ENCODE peak calls at places on chromosomes 6 and 20, in five cellular contexts. W is H9, F is trophoblast cell, B is mesenchymal stem cell, N is H1. P is an unnamed sample.
A peak's percentile ranks its signal among the peaks of the same experiment; 100 is the strongest.

GRCh38 chr6:137363805-137364138 is 130.4 kb downstream of the OLIG3 start:
- DNase-seq in N (no peak), B (no peak), F (no peak), W (no peak), P (no peak)

GRCh38 chr6:97175806-97176205 is 107.2 kb downstream of the MMS22L start:
- DNase-seq in W (no peak), N (no peak), F (no peak), B (no peak), P (no peak)

GRCh38 chr6:143058987-143059386 is 1.7 kb upstream of the AIG1 start:
- DNase-seq in B (no peak), W (no peak), F (no peak), N (no peak), P (no peak)

GRCh38 chr6:99016355-99016754 is 68.6 kb upstream of the FBXL4 start:
- DNase-seq in N (no peak), F (no peak), W (no peak), B (peak; percentile 66), P (no peak)

GRCh38 chr20:1171461-1172093 is 13.2 kb downstream of the TMEM74B start:
- DNase-seq in F (peak; percentile 60), W (peak; percentile 77), B (peak; percentile 33), N (no peak), P (peak; percentile 64)

GRCh38 chr6:129498950-129499870 is 210.8 kb downstream of the ARHGAP18 start:
- DNase-seq in B (peak; percentile 70), W (no peak), F (peak; percentile 90), N (no peak), P (peak; percentile 62)

GRCh38 chr6:90285611-90286381 is 10.8 kb downstream of the BACH2 start:
- DNase-seq in N (no peak), F (peak; percentile 94), B (peak; percentile 96), W (peak; percentile 86), P (no peak)

GRCh38 chr6:17883665-17884500 is 103.6 kb downstream of the KIF13A start:
- DNase-seq in W (no peak), F (no peak), N (no peak), B (no peak), P (no peak)

GRCh38 chr6:1610497-1611321 is 994 bp downstream of the FOXC1 start:
- DNase-seq in W (no peak), F (peak; percentile 42), N (no peak), B (no peak), P (no peak)

GRCh38 chr6:17331238-17331637 is 50.1 kb downstream of the RBM24 start:
- DNase-seq in B (no peak), N (no peak), F (no peak), W (no peak), P (no peak)

GRCh38 chr20:22691369-22692118 is 107.2 kb upstream of the FOXA2 start:
- DNase-seq in N (peak; percentile 58), W (peak; percentile 84), F (peak; percentile 84), B (peak; percentile 70), P (peak; percentile 72)

GRCh38 chr20:12670292-12670691 is 338.5 kb upstream of the SPTLC3 start:
- DNase-seq in N (no peak), B (no peak), F (no peak), W (no peak), P (no peak)

GRCh38 chr20:10540636-10541493 is 105.8 kb downstream of the SLX4IP start:
- DNase-seq in F (peak; percentile 88), W (no peak), B (peak; percentile 94), N (no peak), P (no peak)

GRCh38 chr6:105259912-105260889 is 80.4 kb upstream of the POPDC3 start:
- DNase-seq in F (no peak), W (no peak), N (no peak), B (no peak), P (peak; percentile 36)

GRCh38 chr20:20972490-20972889 is 133.7 kb downstream of the LINC00237 start:
- DNase-seq in W (no peak), B (no peak), N (no peak), F (no peak), P (no peak)

GRCh38 chr6:106512048-106512957 is 117.0 kb downstream of the RTN4IP1 start:
- DNase-seq in F (peak; percentile 55), B (peak; percentile 78), N (no peak), W (peak; percentile 55), P (peak; percentile 36)

GRCh38 chr6:126170875-126171489 is 168.9 kb upstream of the CENPW start:
- DNase-seq in B (peak; percentile 34), F (peak; percentile 59), W (no peak), N (no peak), P (no peak)

GRCh38 chr6:28643017-28643740 is 117.5 kb downstream of the GPX5 start:
- DNase-seq in N (peak; percentile 70), F (peak; percentile 66), B (peak; percentile 74), W (peak; percentile 73), P (no peak)

GRCh38 chr6:137738197-137738596 is 128.9 kb upstream of the TNFAIP3 start:
- DNase-seq in B (peak; percentile 86), N (no peak), F (peak; percentile 80), W (no peak), P (no peak)

GRCh38 chr6:169654590-169655391 is 47.0 kb downstream of the WDR27 start:
- DNase-seq in B (no peak), F (peak; percentile 23), W (no peak), N (no peak), P (no peak)

GRCh38 chr6:44332585-44332984 is 9.9 kb upstream of the SPATS1 start:
- DNase-seq in F (no peak), W (no peak), N (no peak), B (peak; percentile 26), P (no peak)

GRCh38 chr6:111428803-111429202 is 54.2 kb downstream of the REV3L start:
- DNase-seq in B (no peak), W (no peak), F (no peak), N (no peak), P (no peak)

GRCh38 chr20:49344975-49345374 is 67.1 kb upstream of the ZNFX1 start:
- DNase-seq in N (no peak), B (peak; percentile 74), W (no peak), F (peak; percentile 7), P (no peak)

GRCh38 chr20:38601216-38602184 is at the start of gene ARHGAP40:
- DNase-seq in F (peak; percentile 45), B (no peak), W (peak; percentile 72), N (no peak), P (no peak)

GRCh38 chr6:87198496-87198895 is 43.1 kb downstream of the ZNF292 start:
- DNase-seq in B (no peak), N (no peak), W (no peak), F (no peak), P (no peak)

GRCh38 chr20:40683221-40683893 is 5.7 kb downstream of the MAFB start:
- DNase-seq in W (peak; percentile 47), F (peak; percentile 21), N (no peak), B (peak; percentile 88), P (peak; percentile 37)

GRCh38 chr6:43702522-43703440 is 15.2 kb upstream of the MRPS18A start:
- DNase-seq in W (peak; percentile 97), N (peak; percentile 91), B (peak; percentile 94), F (peak; percentile 83), P (peak; percentile 95)

GRCh38 chr6:33857301-33858052 is 53.7 kb upstream of the MLN start:
- DNase-seq in B (no peak), N (no peak), W (no peak), F (no peak), P (no peak)

GRCh38 chr6:107491791-107492674 is 2.1 kb downstream of the SOBP start:
- DNase-seq in B (peak; percentile 16), F (no peak), W (no peak), N (no peak), P (no peak)

GRCh38 chr6:97068211-97068610 is 143.7 kb downstream of the KLHL32 start:
- DNase-seq in N (no peak), W (no peak), F (peak; percentile 58), B (peak; percentile 34), P (peak; percentile 11)

GRCh38 chr6:163806761-163807499 is 392.4 kb downstream of the QKI start:
- DNase-seq in B (no peak), W (peak; percentile 33), F (no peak), N (no peak), P (no peak)

GRCh38 chr20:44728835-44729342 is 13.7 kb downstream of the CCN5 start:
- DNase-seq in W (peak; percentile 71), N (no peak), F (no peak), B (peak; percentile 61), P (no peak)

GRCh38 chr20:2101057-2101934 is at the start of gene STK35:
- DNase-seq in F (peak; percentile 73), B (no peak), W (peak; percentile 72), N (no peak), P (no peak)

GRCh38 chr20:57531986-57532566 is 7.1 kb upstream of the CTCFL start:
- DNase-seq in N (no peak), W (no peak), F (no peak), B (no peak), P (no peak)
- H2BK12ac ChIP-seq in N (no peak overlapping the region), W (no peak overlapping the region), F (no peak overlapping the region), B (no peak overlapping the region), P (no peak overlapping the region)

GRCh38 chr20:62605996-62606395 is 36.3 kb upstream of the SLCO4A1 start:
- DNase-seq in B (no peak), W (no peak), F (no peak), N (no peak), P (no peak)
- H2BK12ac ChIP-seq in B (no peak overlapping the region), W (no peak overlapping the region), F (no peak overlapping the region), N (peak overlapping the region; percentile 60), P (no peak overlapping the region)

DNA sequence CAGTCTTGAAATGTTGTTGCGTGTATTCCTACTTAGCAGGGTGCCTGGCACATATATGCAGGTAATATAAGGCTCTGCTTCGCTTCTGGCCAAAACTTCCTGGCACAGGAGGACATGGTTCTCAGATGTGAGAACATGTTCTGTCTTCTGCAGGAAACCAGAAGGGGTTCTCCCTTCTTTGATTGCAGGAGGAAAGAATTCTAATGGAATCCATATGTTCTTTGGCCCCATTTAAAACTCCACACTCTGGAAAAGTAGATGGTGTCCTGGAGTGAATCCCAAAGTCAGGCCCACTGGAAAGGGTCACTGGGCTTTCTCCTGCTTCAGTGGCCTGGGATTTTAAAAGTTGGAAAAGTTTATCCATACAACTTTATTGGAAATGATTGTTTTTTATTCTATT is 16.4 kb upstream of the CYP24A1 start:
- DNase-seq in N (no peak), F (no peak), W (no peak), B (no peak), P (no peak)
- H2BK12ac ChIP-seq in N (no peak overlapping the region), F (no peak overlapping the region), W (no peak overlapping the region), B (no peak overlapping the region), P (no peak overlapping the region)

GRCh38 chr20:47805951-47806350 is 20.7 kb upstream of the SULF2 start:
- DNase-seq in F (no peak), N (no peak), W (peak; percentile 43), B (no peak), P (no peak)

GRCh38 chr20:47810686-47811347 is 25.5 kb upstream of the SULF2 start:
- DNase-seq in B (no peak), W (no peak), N (no peak), F (no peak), P (no peak)

GRCh38 chr20:47809561-47809960 is 24.3 kb upstream of the SULF2 start:
- DNase-seq in N (no peak), F (peak; percentile 78), W (peak; percentile 84), B (no peak), P (no peak)

GRCh38 chr20:47810116-47810672 is 24.9 kb upstream of the SULF2 start:
- DNase-seq in F (no peak), N (no peak), W (no peak), B (no peak), P (no peak)

DNA sequence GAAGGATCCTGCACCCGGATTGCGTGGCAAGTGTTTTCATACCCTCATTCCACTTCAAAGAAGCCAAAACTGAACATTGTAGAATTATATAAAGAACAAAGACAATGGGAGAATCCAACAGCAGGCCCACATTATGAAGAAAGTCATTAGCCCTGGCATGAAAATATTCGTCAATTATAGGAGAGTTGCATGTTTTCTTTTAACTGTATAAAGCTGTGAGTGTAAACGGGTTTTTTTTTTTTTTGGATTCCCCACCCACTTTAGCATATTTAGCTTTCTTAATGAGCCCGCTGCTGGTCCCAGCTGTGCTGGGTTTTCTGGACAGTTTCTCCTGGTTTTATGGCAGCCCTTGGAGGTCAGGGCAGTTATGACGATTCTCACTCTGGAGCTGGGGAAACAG is 23.9 kb upstream of the SULF2 start:
- DNase-seq in W (no peak), B (no peak), N (no peak), F (peak; percentile 9), P (no peak)
- H2BK12ac ChIP-seq in W (no peak overlapping the region), B (no peak overlapping the region), N (no peak overlapping the region), F (no peak overlapping the region), P (no peak overlapping the region)

P was measured in neuronal stem cell.